ENCODE peak calls at places on chromosomes 1 and 21, in six cellular contexts. One of them, this sample, is unnamed.

GRCh38 chr1:183114441-183114840 is 71.6 kb upstream of the LAMC2 start:
- DNase-seq in BE2C: no peak
- DNase-seq in WERI-Rb-1: no peak
- DNase-seq in sigmoid colon: no peak
- DNase-seq in testis: no peak
- DNase-seq in nephron progenitor cell: no peak
- DNase-seq in this sample: no peak

GRCh38 chr1:29120955-29121485 is 2.7 kb downstream of the TMEM200B start:
- DNase-seq in BE2C: peak; percentile 65
- DNase-seq in WERI-Rb-1: peak; percentile 78
- DNase-seq in sigmoid colon: peak; percentile 83
- DNase-seq in testis: peak; percentile 65
- DNase-seq in nephron progenitor cell: peak; percentile 79
- DNase-seq in this sample: peak; percentile 80

GRCh38 chr1:60171793-60172192 is 98.2 kb upstream of the C1orf87 start:
- DNase-seq in BE2C: no peak
- DNase-seq in WERI-Rb-1: no peak
- DNase-seq in sigmoid colon: no peak
- DNase-seq in testis: no peak
- DNase-seq in nephron progenitor cell: no peak
- DNase-seq in this sample: no peak

GRCh38 chr1:54705153-54705552 is 10.5 kb upstream of the TTC4 start:
- DNase-seq in BE2C: no peak
- DNase-seq in WERI-Rb-1: no peak
- DNase-seq in sigmoid colon: no peak
- DNase-seq in testis: no peak
- DNase-seq in nephron progenitor cell: peak; percentile 34
- DNase-seq in this sample: no peak

GRCh38 chr1:200535605-200536004 is 84.9 kb downstream of the KIF14 start:
- DNase-seq in BE2C: peak; percentile 36
- DNase-seq in WERI-Rb-1: peak; percentile 58
- DNase-seq in sigmoid colon: no peak
- DNase-seq in testis: peak; percentile 20
- DNase-seq in nephron progenitor cell: no peak
- DNase-seq in this sample: no peak

GRCh38 chr1:40939320-40940059 is 40.0 kb upstream of the CTPS1 start:
- DNase-seq in BE2C: no peak
- DNase-seq in WERI-Rb-1: peak; percentile 77
- DNase-seq in sigmoid colon: peak; percentile 73
- DNase-seq in testis: no peak
- DNase-seq in nephron progenitor cell: no peak
- DNase-seq in this sample: no peak

GRCh38 chr21:29661672-29662442 is 277.9 kb downstream of the GRIK1 start:
- DNase-seq in BE2C: no peak
- DNase-seq in WERI-Rb-1: no peak
- DNase-seq in sigmoid colon: no peak
- DNase-seq in testis: no peak
- DNase-seq in nephron progenitor cell: no peak
- DNase-seq in this sample: no peak

GRCh38 chr1:111406325-111406768 is 21.2 kb downstream of the OVGP1 start:
- DNase-seq in BE2C: no peak
- DNase-seq in WERI-Rb-1: no peak
- DNase-seq in sigmoid colon: no peak
- DNase-seq in testis: peak; percentile 60
- DNase-seq in nephron progenitor cell: no peak
- DNase-seq in this sample: no peak

GRCh38 chr21:18384771-18385170 is 18.8 kb downstream of the TMPRSS15 start:
- DNase-seq in BE2C: no peak
- DNase-seq in WERI-Rb-1: no peak
- DNase-seq in sigmoid colon: no peak
- DNase-seq in testis: no peak
- DNase-seq in nephron progenitor cell: no peak
- DNase-seq in this sample: no peak

GRCh38 chr21:14762309-14762708 is 216.2 kb upstream of the SAMSN1 start:
- DNase-seq in BE2C: no peak
- DNase-seq in WERI-Rb-1: no peak
- DNase-seq in sigmoid colon: no peak
- DNase-seq in testis: no peak
- DNase-seq in nephron progenitor cell: no peak
- DNase-seq in this sample: no peak

GRCh38 chr1:44723064-44723463 is 7.9 kb downstream of the RNU5D-1 start:
- DNase-seq in BE2C: no peak
- DNase-seq in WERI-Rb-1: no peak
- DNase-seq in sigmoid colon: no peak
- DNase-seq in testis: no peak
- DNase-seq in nephron progenitor cell: no peak
- DNase-seq in this sample: no peak

GRCh38 chr1:175960169-175960568 is 216.8 kb upstream of the TNR start:
- DNase-seq in BE2C: no peak
- DNase-seq in WERI-Rb-1: no peak
- DNase-seq in sigmoid colon: no peak
- DNase-seq in testis: no peak
- DNase-seq in nephron progenitor cell: no peak
- DNase-seq in this sample: no peak

GRCh38 chr1:192201303-192201702 is 43.0 kb downstream of the RGS18 start:
- DNase-seq in BE2C: no peak
- DNase-seq in WERI-Rb-1: no peak
- DNase-seq in sigmoid colon: no peak
- DNase-seq in testis: no peak
- DNase-seq in nephron progenitor cell: no peak
- DNase-seq in this sample: no peak

GRCh38 chr1:29235955-29236742 is at the start of gene PTPRU:
- DNase-seq in BE2C: peak; percentile 77
- DNase-seq in WERI-Rb-1: peak; percentile 71
- DNase-seq in sigmoid colon: peak; percentile 90
- DNase-seq in testis: peak; percentile 83
- DNase-seq in nephron progenitor cell: peak; percentile 96
- DNase-seq in this sample: peak; percentile 89

GRCh38 chr21:29080454-29080930 is 7.0 kb upstream of the CCT8 start:
- DNase-seq in BE2C: no peak
- DNase-seq in WERI-Rb-1: no peak
- DNase-seq in sigmoid colon: no peak
- DNase-seq in testis: peak; percentile 19
- DNase-seq in nephron progenitor cell: no peak
- DNase-seq in this sample: no peak

GRCh38 chr1:223771814-223772770 is 59.8 kb downstream of the CAPN2 start:
- DNase-seq in BE2C: peak; percentile 61
- DNase-seq in WERI-Rb-1: no peak
- DNase-seq in sigmoid colon: peak; percentile 25
- DNase-seq in testis: peak; percentile 85
- DNase-seq in nephron progenitor cell: no peak
- DNase-seq in this sample: no peak

GRCh38 chr1:47709302-47710074 is 271.6 kb downstream of the FOXD2 start:
- DNase-seq in BE2C: peak; percentile 19
- DNase-seq in WERI-Rb-1: peak; percentile 44
- DNase-seq in sigmoid colon: no peak
- DNase-seq in testis: no peak
- DNase-seq in nephron progenitor cell: peak; percentile 66
- DNase-seq in this sample: peak; percentile 79

GRCh38 chr1:109466440-109467300 is at the start of gene SYPL2:
- DNase-seq in BE2C: peak; percentile 33
- DNase-seq in WERI-Rb-1: peak; percentile 59
- DNase-seq in sigmoid colon: peak; percentile 86
- DNase-seq in testis: peak; percentile 91
- DNase-seq in nephron progenitor cell: peak; percentile 77
- DNase-seq in this sample: peak; percentile 48

GRCh38 chr21:43890042-43890441 is 25.0 kb downstream of the AGPAT3 start:
- DNase-seq in BE2C: no peak
- DNase-seq in WERI-Rb-1: no peak
- DNase-seq in sigmoid colon: peak; percentile 42
- DNase-seq in testis: no peak
- DNase-seq in nephron progenitor cell: no peak
- DNase-seq in this sample: no peak

GRCh38 chr1:198656500-198656932 is 17.7 kb downstream of the PTPRC start:
- DNase-seq in BE2C: peak; percentile 27
- DNase-seq in WERI-Rb-1: no peak
- DNase-seq in sigmoid colon: peak; percentile 67
- DNase-seq in testis: peak; percentile 51
- DNase-seq in nephron progenitor cell: no peak
- DNase-seq in this sample: no peak

GRCh38 chr1:229714964-229715603 is 89.0 kb downstream of the URB2 start:
- DNase-seq in BE2C: peak; percentile 58
- DNase-seq in WERI-Rb-1: no peak
- DNase-seq in sigmoid colon: no peak
- DNase-seq in testis: no peak
- DNase-seq in nephron progenitor cell: peak; percentile 14
- DNase-seq in this sample: no peak

GRCh38 chr1:168362991-168363390 is 82.3 kb downstream of the TBX19 start:
- DNase-seq in BE2C: no peak
- DNase-seq in WERI-Rb-1: no peak
- DNase-seq in sigmoid colon: no peak
- DNase-seq in testis: no peak
- DNase-seq in nephron progenitor cell: no peak
- DNase-seq in this sample: no peak

GRCh38 chr1:203465146-203465798 is 10.3 kb upstream of the PRELP start:
- DNase-seq in BE2C: no peak
- DNase-seq in WERI-Rb-1: no peak
- DNase-seq in sigmoid colon: peak; percentile 95
- DNase-seq in testis: peak; percentile 81
- DNase-seq in nephron progenitor cell: no peak
- DNase-seq in this sample: no peak

GRCh38 chr1:157626099-157626498 is 28.2 kb upstream of the FCRL4 start:
- DNase-seq in BE2C: no peak
- DNase-seq in WERI-Rb-1: peak; percentile 82
- DNase-seq in sigmoid colon: no peak
- DNase-seq in testis: no peak
- DNase-seq in nephron progenitor cell: peak; percentile 26
- DNase-seq in this sample: no peak
- TF ChIP-seq CTCF in BE2C: peak; percentile 32
- TF ChIP-seq CTCF in WERI-Rb-1: peak; percentile 69
- TF ChIP-seq CTCF in sigmoid colon: no peak
- TF ChIP-seq CTCF in testis: no peak
- TF ChIP-seq CTCF in nephron progenitor cell: peak; percentile 16
- TF ChIP-seq CTCF in this sample: no peak

GRCh38 chr1:8439015-8439702 is 121.2 kb downstream of the SLC45A1 start:
- DNase-seq in BE2C: peak; percentile 72
- DNase-seq in WERI-Rb-1: peak; percentile 68
- DNase-seq in sigmoid colon: peak; percentile 92
- DNase-seq in testis: peak; percentile 92
- DNase-seq in nephron progenitor cell: peak; percentile 72
- DNase-seq in this sample: peak; percentile 74

GRCh38 chr1:8441466-8441865 is 123.6 kb downstream of the SLC45A1 start:
- DNase-seq in BE2C: no peak
- DNase-seq in WERI-Rb-1: no peak
- DNase-seq in sigmoid colon: no peak
- DNase-seq in testis: no peak
- DNase-seq in nephron progenitor cell: no peak
- DNase-seq in this sample: no peak

GRCh38 chr1:8447616-8448150 is 129.8 kb downstream of the SLC45A1 start:
- DNase-seq in BE2C: no peak
- DNase-seq in WERI-Rb-1: no peak
- DNase-seq in sigmoid colon: no peak
- DNase-seq in testis: no peak
- DNase-seq in nephron progenitor cell: no peak
- DNase-seq in this sample: no peak

GRCh38 chr1:8438449-8438848 is 120.5 kb downstream of the SLC45A1 start:
- DNase-seq in BE2C: no peak
- DNase-seq in WERI-Rb-1: no peak
- DNase-seq in sigmoid colon: peak; percentile 81
- DNase-seq in testis: peak; percentile 66
- DNase-seq in nephron progenitor cell: no peak
- DNase-seq in this sample: no peak

GRCh38 chr1:8443558-8444194 is 125.8 kb downstream of the SLC45A1 start:
- DNase-seq in BE2C: no peak
- DNase-seq in WERI-Rb-1: no peak
- DNase-seq in sigmoid colon: no peak
- DNase-seq in testis: no peak
- DNase-seq in nephron progenitor cell: no peak
- DNase-seq in this sample: no peak
- TF ChIP-seq CTCF in BE2C: no peak
- TF ChIP-seq CTCF in WERI-Rb-1: peak; percentile 32
- TF ChIP-seq CTCF in sigmoid colon: no peak
- TF ChIP-seq CTCF in testis: no peak
- TF ChIP-seq CTCF in nephron progenitor cell: no peak
- TF ChIP-seq CTCF in this sample: no peak

GRCh38 chr1:232853994-232854532 is 48.8 kb downstream of the MAP10 start:
- DNase-seq in BE2C: no peak
- DNase-seq in WERI-Rb-1: no peak
- DNase-seq in sigmoid colon: no peak
- DNase-seq in testis: no peak
- DNase-seq in nephron progenitor cell: no peak
- DNase-seq in this sample: no peak

GRCh38 chr1:232854786-232855185 is 49.6 kb downstream of the MAP10 start:
- DNase-seq in BE2C: no peak
- DNase-seq in WERI-Rb-1: no peak
- DNase-seq in sigmoid colon: no peak
- DNase-seq in testis: no peak
- DNase-seq in nephron progenitor cell: no peak
- DNase-seq in this sample: no peak

GRCh38 chr1:232851532-232851931 is 46.3 kb downstream of the MAP10 start:
- DNase-seq in BE2C: no peak
- DNase-seq in WERI-Rb-1: no peak
- DNase-seq in sigmoid colon: no peak
- DNase-seq in testis: no peak
- DNase-seq in nephron progenitor cell: no peak
- DNase-seq in this sample: no peak

GRCh38 chr1:232859216-232859615 is 54.0 kb downstream of the MAP10 start:
- DNase-seq in BE2C: no peak
- DNase-seq in WERI-Rb-1: no peak
- DNase-seq in sigmoid colon: no peak
- DNase-seq in testis: no peak
- DNase-seq in nephron progenitor cell: no peak
- DNase-seq in this sample: no peak

DNA sequence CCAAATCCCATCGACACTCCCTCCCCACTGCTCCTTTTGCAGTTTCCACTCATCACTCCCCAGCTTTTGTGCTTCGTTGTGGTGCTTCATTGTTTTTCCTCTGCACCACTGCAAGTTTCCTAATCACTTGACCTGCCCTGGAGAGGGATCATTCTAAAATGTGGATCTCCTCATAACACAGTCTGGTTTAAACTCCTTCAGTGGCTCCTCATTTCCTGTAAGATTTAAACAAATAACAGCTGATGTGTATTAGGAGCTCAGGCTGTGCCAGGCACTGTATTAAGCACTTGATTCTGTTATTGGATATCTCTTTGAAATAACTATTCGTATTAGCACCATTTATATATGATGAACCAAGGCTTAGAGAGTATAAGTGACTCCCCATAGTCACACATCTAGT is 51.3 kb downstream of the MAP10 start:
- DNase-seq in BE2C: no peak
- DNase-seq in WERI-Rb-1: no peak
- DNase-seq in sigmoid colon: no peak
- DNase-seq in testis: no peak
- DNase-seq in nephron progenitor cell: no peak
- DNase-seq in this sample: no peak
- TF ChIP-seq CTCF in BE2C: no peak
- TF ChIP-seq CTCF in WERI-Rb-1: no peak
- TF ChIP-seq CTCF in sigmoid colon: no peak
- TF ChIP-seq CTCF in testis: no peak
- TF ChIP-seq CTCF in nephron progenitor cell: no peak
- TF ChIP-seq CTCF in this sample: no peak

DNA sequence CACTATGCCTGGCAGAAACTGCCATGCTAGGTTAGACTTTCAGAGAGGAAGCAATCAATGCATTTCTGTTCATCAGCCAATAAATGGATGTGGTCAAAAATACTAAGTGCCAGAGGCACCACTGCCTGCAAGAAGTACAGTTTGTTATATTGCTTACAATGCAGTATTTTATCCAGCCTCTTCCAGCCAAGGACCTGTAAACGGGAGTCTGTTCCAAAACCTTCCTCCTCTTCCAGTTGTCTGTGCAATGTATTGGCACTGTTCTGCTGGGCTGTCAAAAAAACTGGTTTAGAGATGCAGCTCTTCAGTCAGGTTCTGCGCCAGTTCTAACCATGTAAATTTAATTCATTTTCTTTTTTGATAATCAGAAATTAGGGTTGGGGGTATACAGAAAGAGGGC is 175.7 kb downstream of the EIF4G3 start:
- DNase-seq in BE2C: no peak
- DNase-seq in WERI-Rb-1: no peak
- DNase-seq in sigmoid colon: no peak
- DNase-seq in testis: no peak
- DNase-seq in nephron progenitor cell: no peak
- DNase-seq in this sample: no peak
- TF ChIP-seq CTCF in BE2C: no peak
- TF ChIP-seq CTCF in WERI-Rb-1: no peak
- TF ChIP-seq CTCF in sigmoid colon: no peak
- TF ChIP-seq CTCF in testis: no peak
- TF ChIP-seq CTCF in nephron progenitor cell: no peak
- TF ChIP-seq CTCF in this sample: no peak

This sample was measured in glutamatergic neuron.